ENCODE peak calls at places on chromosome 5, in nine cellular contexts. Z, I, U, V, H, P, C, B and K are unnamed samples.

GRCh38 chr5:73625905-73626811 is at the start of gene ARHGEF28:
- DNase-seq in C (no peak), U (no peak), Z (peak), V (peak), B (peak), P (peak), I (peak), H (peak), K (no peak)

GRCh38 chr5:157108961-157109360 is at the start of gene HAVCR2:
- DNase-seq in U (peak), V (no peak), P (no peak), C (no peak), B (no peak), H (no peak), I (peak), Z (no peak), K (no peak)

GRCh38 chr5:133983674-133984073 is 15.2 kb upstream of the C5orf15 start:
- DNase-seq in C (no peak), H (no peak), B (no peak), U (no peak), Z (no peak), V (no peak), P (no peak), I (no peak), K (no peak)

GRCh38 chr5:170397059-170397458 is 7.9 kb upstream of the KCNMB1 start:
- DNase-seq in Z (no peak), B (no peak), V (no peak), U (no peak), H (no peak), P (no peak), I (no peak), C (no peak), K (no peak)

GRCh38 chr5:96651948-96652753 is 10.0 kb upstream of the CAST start:
- DNase-seq in P (no peak), B (peak), V (no peak), Z (no peak), H (peak), U (peak), I (no peak), C (no peak), K (no peak)

GRCh38 chr5:82417776-82418607 is 139.8 kb upstream of the RPS23 start:
- DNase-seq in V (no peak), P (no peak), C (no peak), I (no peak), Z (no peak), U (peak), B (no peak), H (no peak), K (no peak)

GRCh38 chr5:164027738-164028137 is 522.3 kb downstream of the MAT2B start:
- DNase-seq in V (no peak), H (peak), U (no peak), P (no peak), B (no peak), I (no peak), C (no peak), Z (peak), K (no peak)

GRCh38 chr5:34531736-34532135 is 124.4 kb upstream of the RAI14 start:
- DNase-seq in V (no peak), P (no peak), Z (peak), C (no peak), I (no peak), B (no peak), H (no peak), U (no peak), K (no peak)

GRCh38 chr5:5629579-5629978 is 207.1 kb downstream of the ICE1 start:
- DNase-seq in I (no peak), C (no peak), P (no peak), B (no peak), V (no peak), U (no peak), H (no peak), Z (no peak), K (no peak)